ENCODE peak calls at places on chromosomes 6 and 20, in four cellular contexts. T, U, J and Z are unnamed samples.

GRCh38 chr20:20824924-20825584 is 112.6 kb upstream of the RALGAPA2 start:
- DNase-seq in T (peak), U (peak), J (peak), Z (peak)

GRCh38 chr6:124989136-124989983 is 27.1 kb downstream of the RNF217 start:
- DNase-seq in T (no peak), U (no peak), J (no peak), Z (no peak)

GRCh38 chr6:157823001-157823522 is at the start of gene SNX9:
- DNase-seq in T (peak), U (peak), J (peak), Z (peak)

GRCh38 chr6:106546322-106547052 is 82.8 kb downstream of the RTN4IP1 start:
- DNase-seq in T (peak), U (no peak), J (peak), Z (no peak)

GRCh38 chr6:106913676-106914280 is 60.8 kb downstream of the CD24 start:
- DNase-seq in T (no peak), U (peak), J (no peak), Z (no peak)

GRCh38 chr20:17137692-17138091 is 89.1 kb upstream of the PCSK2 start:
- DNase-seq in T (no peak), U (no peak), J (no peak), Z (no peak)

GRCh38 chr6:19772891-19773290 is 64.3 kb upstream of the ID4 start:
- DNase-seq in T (no peak), U (no peak), J (no peak), Z (no peak)

GRCh38 chr20:63736893-63737689 is 627 bp downstream of the LIME1 start:
- DNase-seq in T (no peak), U (peak), J (no peak), Z (peak)

GRCh38 chr6:10453596-10453995 is 38.7 kb upstream of the TFAP2A start:
- DNase-seq in T (no peak), U (no peak), J (no peak), Z (no peak)

GRCh38 chr6:165638530-165638929 is 24.5 kb downstream of the PDE10A start:
- DNase-seq in T (no peak), U (no peak), J (no peak), Z (no peak)

GRCh38 chr6:80541886-80542285 is 435.4 kb downstream of the BCKDHB start:
- DNase-seq in T (no peak), U (no peak), J (no peak), Z (no peak)

GRCh38 chr6:113858067-113858604 is 991 bp downstream of the MARCKS start:
- DNase-seq in T (peak), U (peak), J (peak), Z (peak)

GRCh38 chr20:63178889-63179751 is 36.8 kb downstream of the YTHDF1 start:
- DNase-seq in T (no peak), U (peak), J (peak), Z (peak)

GRCh38 chr6:1024587-1024986 is 287.3 kb upstream of the FOXQ1 start:
- DNase-seq in T (peak), U (no peak), J (peak), Z (no peak)

GRCh38 chr6:143271024-143271423 is 179.5 kb downstream of the ADAT2 start:
- DNase-seq in T (peak), U (no peak), J (peak), Z (no peak)

GRCh38 chr6:7048859-7049258 is 58.9 kb upstream of the RREB1 start:
- DNase-seq in T (no peak), U (no peak), J (no peak), Z (no peak)

GRCh38 chr6:100761841-100762240 is 119.3 kb downstream of the ASCC3 start:
- DNase-seq in T (no peak), U (no peak), J (peak), Z (no peak)

GRCh38 chr6:45613678-45614077 is 235.9 kb upstream of the SUPT3H start:
- DNase-seq in T (peak), U (no peak), J (peak), Z (no peak)

GRCh38 chr6:111555041-111555440 is 50.6 kb downstream of the TRAF3IP2 start:
- DNase-seq in T (peak), U (no peak), J (peak), Z (no peak)

GRCh38 chr6:143078468-143079324 is 18.0 kb downstream of the AIG1 start:
- DNase-seq in T (peak), U (no peak), J (no peak), Z (no peak)

GRCh38 chr6:98946266-98946817 is 1.4 kb downstream of the FBXL4 start:
- DNase-seq in T (peak), U (no peak), J (no peak), Z (no peak)

GRCh38 chr6:82863771-82864170 is 201.9 kb downstream of the UBE3D start:
- DNase-seq in T (no peak), U (no peak), J (no peak), Z (no peak)

GRCh38 chr20:10369723-10370090 is 64.3 kb downstream of the MKKS start:
- DNase-seq in T (peak), U (no peak), J (peak), Z (no peak)

GRCh38 chr20:41513829-41514228 is 104.3 kb downstream of the CHD6 start:
- DNase-seq in T (no peak), U (no peak), J (no peak), Z (no peak)

GRCh38 chr6:14321992-14322772 is 204.6 kb downstream of the CD83 start:
- DNase-seq in T (no peak), U (no peak), J (no peak), Z (no peak)

GRCh38 chr6:160917581-160917980 is 74.0 kb upstream of the MAP3K4 start:
- DNase-seq in T (no peak), U (no peak), J (no peak), Z (no peak)

GRCh38 chr6:14964486-14964885 is 281.4 kb upstream of the JARID2 start:
- DNase-seq in T (no peak), U (no peak), J (no peak), Z (no peak)

GRCh38 chr20:21507275-21508229 is 6.3 kb downstream of the NKX2-2 start:
- DNase-seq in T (no peak), U (no peak), J (no peak), Z (no peak)

GRCh38 chr6:134943567-134944111 is 6.3 kb downstream of the ALDH8A1 start:
- DNase-seq in T (no peak), U (no peak), J (no peak), Z (no peak)

DNA sequence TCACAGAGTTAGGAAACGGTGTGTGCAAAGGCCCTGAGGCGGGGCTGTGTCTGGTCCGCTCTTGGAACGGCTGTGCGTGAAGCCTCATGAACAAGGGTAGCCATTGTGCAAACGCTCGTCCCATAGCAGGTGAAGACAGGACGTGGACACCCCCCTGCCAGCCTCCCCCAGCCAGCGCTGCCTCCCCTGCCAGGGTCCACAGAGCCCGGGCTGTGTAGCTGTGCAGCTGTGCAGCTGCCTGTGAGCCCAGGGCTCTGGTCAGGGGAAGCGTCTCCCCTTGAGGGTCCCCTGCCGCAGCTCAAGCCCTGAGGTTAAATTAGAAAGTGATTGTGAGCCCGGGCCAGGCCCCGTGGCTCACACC is 139.4 kb downstream of the TAF4 start:
- DNase-seq in T (no peak), U (no peak), J (no peak), Z (no peak)
- TF ChIP-seq CTCF in T (no peak), U (no peak), J (no peak), Z (no peak)

GRCh38 chr6:3829285-3829684 is 19.9 kb upstream of the FAM50B start:
- DNase-seq in T (no peak), U (no peak), J (no peak), Z (no peak)

GRCh38 chr6:3825851-3826581 is 23.2 kb upstream of the FAM50B start:
- DNase-seq in T (peak), U (no peak), J (peak), Z (no peak)

GRCh38 chr6:3823671-3824070 is 25.5 kb upstream of the FAM50B start:
- DNase-seq in T (no peak), U (no peak), J (no peak), Z (no peak)

GRCh38 chr6:3822747-3823445 is 26.3 kb upstream of the FAM50B start:
- DNase-seq in T (no peak), U (no peak), J (no peak), Z (no peak)

DNA sequence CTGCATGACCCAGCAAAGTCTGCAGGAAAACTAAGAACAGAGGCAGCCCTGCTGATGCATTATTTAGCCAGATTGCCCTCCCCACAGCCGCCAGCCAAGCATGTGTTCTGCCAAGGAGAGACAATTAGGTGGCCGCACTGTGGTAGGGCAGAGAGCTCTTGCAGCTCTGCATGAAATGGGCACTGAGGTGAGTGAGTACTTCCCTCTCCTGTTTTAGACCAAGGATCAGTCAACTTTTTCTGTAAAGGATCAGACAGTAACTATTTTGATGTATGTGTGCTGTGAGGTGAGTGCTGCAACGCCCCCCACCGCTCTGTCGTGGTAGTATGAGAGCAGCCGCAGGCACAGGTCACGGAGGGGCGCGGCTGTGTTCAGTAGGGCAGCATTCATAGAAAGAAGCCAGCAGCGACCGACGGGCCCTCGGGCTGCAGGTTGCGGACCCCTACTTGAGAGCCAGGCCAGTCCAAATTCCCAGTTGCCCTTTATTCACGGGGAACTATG is 23.8 kb upstream of the FAM50B start:
- DNase-seq in T (peak), U (no peak), J (peak), Z (no peak)
- TF ChIP-seq CTCF in T (peak), U (no peak), J (peak), Z (no peak)

GRCh38 chr6:117547688-117548621 is 54.4 kb downstream of the GOPC start:
- DNase-seq in T (peak), U (peak), J (peak), Z (peak)
- TF ChIP-seq CTCF in T (no peak), U (no peak), J (no peak), Z (no peak)

DNA sequence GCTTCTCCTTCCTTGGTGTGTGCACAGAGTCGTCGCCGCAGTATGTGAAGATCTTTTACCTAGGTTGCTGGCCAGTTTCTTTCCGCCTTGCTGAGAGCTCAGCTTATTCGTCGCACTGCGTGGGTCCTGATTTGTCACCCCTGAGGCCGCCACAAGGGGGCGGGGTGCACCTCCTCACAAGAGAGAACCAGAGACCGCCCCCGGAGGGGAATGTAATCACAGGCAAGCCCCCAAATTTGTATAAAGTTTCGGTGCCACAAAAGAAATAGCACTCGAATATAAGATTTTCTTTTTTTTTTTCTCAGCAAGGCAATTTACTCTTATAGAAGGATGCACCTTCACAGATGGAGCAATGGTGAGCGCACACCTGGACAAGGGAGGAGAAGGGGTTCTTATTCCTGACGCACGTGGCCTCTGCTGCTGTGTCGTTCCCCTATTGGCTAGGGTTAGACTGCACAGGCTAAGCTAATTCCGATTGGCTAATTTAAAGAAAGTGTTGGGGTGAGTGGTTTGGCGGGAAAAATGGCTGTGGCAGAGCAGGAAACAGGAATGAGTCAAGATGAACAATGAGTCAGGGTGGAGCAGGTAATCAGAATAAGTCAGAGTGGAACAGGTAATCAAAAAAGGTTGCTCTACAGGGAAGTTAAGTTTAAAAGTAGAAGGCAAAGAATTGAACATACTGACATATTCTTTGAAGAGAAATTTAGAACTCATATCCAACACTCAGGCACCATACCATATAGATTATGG is 19.5 kb downstream of the NCOA3 start:
- DNase-seq in T (no peak), U (no peak), J (no peak), Z (no peak)
- TF ChIP-seq CTCF in T (no peak), U (no peak), J (no peak), Z (no peak)

GRCh38 chr6:6006428-6007310 is at the start of gene NRN1:
- DNase-seq in T (peak), U (peak), J (no peak), Z (no peak)

GRCh38 chr6:6008114-6008647 is 1.5 kb upstream of the NRN1 start:
- DNase-seq in T (no peak), U (no peak), J (no peak), Z (no peak)

GRCh38 chr6:6005467-6006427 is 978 bp downstream of the NRN1 start:
- DNase-seq in T (no peak), U (no peak), J (no peak), Z (no peak)

GRCh38 chr6:6008648-6009421 is 2.1 kb upstream of the NRN1 start:
- DNase-seq in T (peak), U (peak), J (no peak), Z (peak)

DNA sequence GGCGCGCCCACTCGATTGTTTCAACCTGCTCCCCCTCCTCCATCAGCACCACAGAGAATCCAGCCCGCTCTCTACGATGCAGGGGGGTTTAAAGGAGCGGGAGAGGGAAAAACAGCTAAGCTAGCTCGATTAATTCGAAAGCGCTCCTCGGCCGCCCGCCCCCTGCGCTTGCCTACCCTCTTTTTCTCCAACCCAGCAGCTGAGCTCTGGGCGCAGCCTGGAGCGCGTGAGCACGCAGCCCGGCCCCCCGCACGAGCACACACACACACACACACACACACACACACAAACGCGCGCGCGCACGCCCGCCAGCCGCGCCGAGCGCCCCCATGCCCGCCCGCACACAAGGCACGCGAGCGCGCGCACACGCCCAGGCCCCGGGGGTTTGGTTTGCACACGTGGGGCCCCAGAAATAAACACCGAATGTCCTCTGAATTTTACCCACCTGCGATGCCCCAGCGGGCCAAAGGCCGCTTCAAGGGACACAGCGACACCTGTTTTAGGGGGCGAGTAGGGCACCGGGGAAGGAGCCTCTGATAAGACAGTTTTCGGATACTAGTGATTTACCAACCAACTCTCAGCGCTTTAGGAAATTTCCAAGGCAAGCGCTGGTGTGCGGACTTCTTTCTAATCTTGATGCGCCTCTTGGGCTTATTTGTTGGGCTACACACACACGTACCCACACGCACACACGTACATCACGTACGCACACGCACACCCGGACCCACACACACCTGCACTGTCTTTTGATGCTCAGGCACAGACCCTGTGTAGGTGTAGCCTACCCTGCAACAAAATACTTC is 787 bp upstream of the NRN1 start:
- DNase-seq in T (no peak), U (peak), J (no peak), Z (no peak)
- TF ChIP-seq CTCF in T (peak), U (peak), J (no peak), Z (no peak)

GRCh38 chr6:32196682-32197616 is 4.5 kb upstream of the GPSM3 start:
- DNase-seq in T (peak), U (peak), J (peak), Z (no peak)

GRCh38 chr6:32195902-32196681 is 3.6 kb upstream of the GPSM3 start:
- DNase-seq in T (peak), U (peak), J (peak), Z (peak)

GRCh38 chr6:32194825-32195651 is 2.6 kb upstream of the GPSM3 start:
- DNase-seq in T (peak), U (no peak), J (peak), Z (no peak)

GRCh38 chr6:32194388-32194787 is 1.9 kb upstream of the GPSM3 start:
- DNase-seq in T (no peak), U (no peak), J (no peak), Z (no peak)

DNA sequence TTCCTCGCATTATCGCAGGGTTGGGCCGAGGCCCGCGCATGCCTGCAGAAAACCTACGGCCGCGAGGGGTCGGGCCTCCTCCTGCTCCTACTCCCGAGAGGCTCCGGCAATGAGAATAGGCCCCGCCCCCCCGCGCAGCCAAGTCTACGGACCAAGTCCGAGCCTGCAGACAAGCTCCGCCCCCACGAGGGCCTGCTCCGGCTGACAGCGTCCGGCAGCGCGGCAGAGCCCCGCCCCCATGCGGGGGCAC is 3.1 kb upstream of the GPSM3 start:
- DNase-seq in T (peak), U (peak), J (peak), Z (peak)
- TF ChIP-seq CTCF in T (peak), U (peak), J (peak), Z (no peak)

GRCh38 chr20:33401042-33401921 is at the start of gene CDK5RAP1:
- DNase-seq in T (peak), U (peak), J (peak), Z (peak)
- TF ChIP-seq CTCF in T (no peak), U (no peak), J (no peak), Z (no peak)

DNA sequence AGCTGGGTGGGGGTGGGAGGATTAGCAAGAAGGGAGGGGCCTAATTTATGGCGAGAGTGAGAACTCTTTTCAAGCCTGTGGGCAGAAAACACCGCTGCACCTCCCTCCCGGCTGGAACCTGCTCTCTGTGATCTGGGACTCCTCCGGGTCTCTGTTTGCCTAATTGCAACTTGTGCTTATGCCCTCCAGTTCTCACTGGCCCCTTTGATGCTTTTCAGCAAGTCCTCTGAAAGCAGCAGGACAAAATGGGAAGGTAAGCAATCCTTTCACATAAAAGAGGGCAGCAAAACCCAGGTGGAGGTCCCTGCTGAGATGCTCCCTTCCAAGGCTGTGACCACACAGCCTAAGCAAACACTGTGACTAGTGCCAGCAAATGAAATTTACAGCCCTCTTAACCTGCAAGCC is 523.0 kb upstream of the FLRT3 start:
- DNase-seq in T (no peak), U (no peak), J (no peak), Z (no peak)
- TF ChIP-seq CTCF in T (no peak), U (no peak), J (no peak), Z (no peak)

DNA sequence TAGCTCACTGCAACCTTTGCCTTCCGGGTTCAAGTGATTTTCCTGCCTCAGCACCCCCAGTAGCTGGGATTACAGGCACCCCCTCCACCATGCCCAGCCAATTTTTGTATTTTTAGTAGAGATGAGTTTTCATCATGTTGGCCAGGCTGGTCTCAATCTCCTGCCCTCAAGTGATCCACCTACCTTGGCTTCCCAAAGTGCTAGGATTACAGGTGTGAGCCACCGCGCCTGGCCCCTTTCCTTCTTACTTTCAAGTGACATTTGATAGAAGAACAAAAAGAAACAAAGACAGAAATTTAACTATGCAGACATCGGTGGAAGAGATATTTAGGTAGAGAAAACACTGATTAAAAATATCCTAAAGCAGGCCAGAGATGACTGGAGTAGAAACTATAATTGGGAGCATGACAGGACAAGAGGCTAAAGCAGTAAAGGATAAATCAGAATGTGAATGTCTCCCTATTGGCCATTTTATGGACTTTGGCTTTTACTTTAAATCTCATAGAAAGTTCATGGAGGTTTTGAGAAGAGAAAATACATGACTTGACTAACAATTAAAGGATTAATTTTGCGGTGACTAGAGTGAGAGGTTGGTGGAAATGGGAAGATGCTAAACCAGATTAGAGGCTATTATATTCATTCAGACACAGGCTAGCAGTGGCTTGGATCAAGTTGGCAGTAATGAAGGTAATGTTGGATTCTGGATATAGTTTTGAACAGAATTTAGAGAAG is 2.2 kb upstream of the EYS start:
- DNase-seq in T (no peak), U (no peak), J (no peak), Z (no peak)
- TF ChIP-seq CTCF in T (no peak), U (no peak), J (no peak), Z (no peak)